ENCODE peak calls at places on chromosomes 5 and 9, in five cellular contexts. B is IMR-90, E is BE2C, Y is uterus, O is Panc1. C is an unnamed sample. For H3K9me3, the result is how much of the 10 kb centered on the place peaks cover.

GRCh38 chr5:147949711-147950573 is 43.6 kb upstream of the C5orf46 start:
- DNase-seq in B (peak), E (no peak), Y (no peak), O (peak), C (no peak)

GRCh38 chr5:103476776-103477175 is 85.8 kb downstream of the NUDT12 start:
- DNase-seq in B (no peak), E (no peak), Y (no peak), O (no peak), C (no peak)

GRCh38 chr5:163463063-163463435 is 2.6 kb downstream of the HMMR start:
- DNase-seq in B (no peak), E (no peak), Y (no peak), O (no peak), C (no peak)

GRCh38 chr5:158287643-158288228 is 428.8 kb upstream of the CLINT1 start:
- DNase-seq in B (peak), E (no peak), Y (peak), O (no peak), C (no peak)

GRCh38 chr9:80586786-80587185 is 1015.0 kb downstream of the TLE4 start:
- DNase-seq in B (no peak), E (no peak), Y (no peak), O (no peak), C (no peak)

GRCh38 chr5:32274548-32275420 is 38.0 kb downstream of the MTMR12 start:
- DNase-seq in B (peak), E (no peak), Y (peak), O (no peak), C (no peak)

GRCh38 chr9:18568969-18569368 is 95.0 kb downstream of the ADAMTSL1 start:
- DNase-seq in B (peak), E (no peak), Y (no peak), O (no peak), C (no peak)

GRCh38 chr9:80294955-80295354 is 723.2 kb downstream of the TLE4 start:
- DNase-seq in B (no peak), E (no peak), Y (no peak), O (no peak), C (no peak)

GRCh38 chr5:168782172-168782571 is 203.0 kb upstream of the PANK3 start:
- DNase-seq in B (no peak), E (no peak), Y (no peak), O (no peak), C (no peak)

GRCh38 chr9:101707708-101708107 is 30.7 kb downstream of the GRIN3A start:
- DNase-seq in B (no peak), E (no peak), Y (no peak), O (no peak), C (no peak)

GRCh38 chr5:617896-618295 is 5.8 kb downstream of the CEP72 start:
- DNase-seq in B (no peak), E (no peak), Y (no peak), O (no peak), C (no peak)

GRCh38 chr5:71825992-71826391 is 106.9 kb downstream of the CARTPT start:
- DNase-seq in B (no peak), E (no peak), Y (no peak), O (no peak), C (no peak)
- H3K9me3 ChIP-seq in B (under half), E (under half), Y (under half), O (under half), C (under half)

DNA sequence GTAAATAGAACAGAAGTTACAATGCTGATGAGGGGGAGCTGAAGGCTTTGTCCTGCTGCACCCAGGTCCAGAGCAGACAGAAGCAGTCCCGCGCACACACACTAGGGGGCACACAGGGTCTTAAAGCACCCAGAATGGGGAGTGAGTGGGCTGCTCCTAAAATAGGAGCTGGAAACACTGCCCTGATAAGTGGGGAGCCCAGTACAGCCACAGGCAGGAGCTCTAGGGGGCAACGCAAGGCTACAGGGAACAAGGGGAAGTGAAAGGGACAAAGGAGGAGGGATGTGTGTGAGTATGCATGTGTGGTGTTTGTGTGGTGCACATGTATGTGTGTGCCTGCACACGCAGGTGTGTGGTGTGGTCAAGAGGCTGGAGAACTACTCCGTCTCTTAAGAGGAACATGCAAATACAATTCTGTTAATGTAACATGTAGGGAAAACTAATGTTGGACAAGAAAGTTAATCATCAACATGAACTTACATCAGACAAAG is 191.5 kb downstream of the ROR2 start:
- DNase-seq in B (peak), E (peak), Y (no peak), O (no peak), C (no peak)
- TF ChIP-seq CTCF in B (peak), E (peak), Y (peak), O (peak), C (peak)

GRCh38 chr5:35050541-35051126 is 2.9 kb upstream of the AGXT2 start:
- DNase-seq in B (no peak), E (no peak), Y (no peak), O (no peak), C (no peak)
- H3K4me3 ChIP-seq in B (no peak), E (no peak), Y (no peak), O (no peak), C (no peak)

GRCh38 chr5:141319202-141319601 is 1.4 kb downstream of the TAF7 start:
- DNase-seq in B (no peak), E (no peak), Y (no peak), O (no peak), C (no peak)
- H3K9me3 ChIP-seq in B (under half), E (under half), Y (half or more), O (half or more), C (under half)

DNA sequence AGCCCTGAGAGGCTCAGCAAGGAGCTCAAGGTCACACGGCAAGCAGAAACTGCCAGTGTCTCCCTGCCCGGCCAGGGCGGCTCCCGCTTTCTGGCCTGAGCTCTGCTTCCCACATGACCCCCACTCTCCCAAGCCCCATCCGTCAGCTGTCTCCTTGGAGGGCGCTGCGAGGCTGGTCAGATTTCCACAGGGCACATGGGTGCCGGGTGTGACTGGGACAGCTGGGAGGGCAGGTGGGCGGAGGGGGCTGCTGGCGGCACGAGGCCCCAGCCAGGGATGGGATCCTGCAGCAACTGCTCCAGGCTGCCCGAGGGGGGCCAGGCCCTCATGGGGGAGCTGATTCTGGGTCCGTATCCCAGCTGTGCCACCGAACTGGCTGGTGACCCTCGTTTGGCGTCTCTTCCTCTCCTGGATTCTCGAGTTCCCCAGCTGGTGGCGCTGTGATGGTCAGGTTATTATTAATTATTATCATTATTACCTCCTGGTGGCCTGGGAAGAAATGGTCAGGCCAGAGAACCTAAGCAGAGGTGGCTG is 12.9 kb upstream of the WDR38 start:
- DNase-seq in B (no peak), E (no peak), Y (no peak), O (no peak), C (no peak)
- TF ChIP-seq CTCF in B (peak), E (peak), Y (no peak), O (peak), C (no peak)

GRCh38 chr5:178114325-178115135 is 1.2 kb downstream of the N4BP3 start:
- DNase-seq in B (no peak), E (no peak), Y (no peak), O (no peak), C (no peak)
- H3K4me3 ChIP-seq in B (no peak), E (no peak), Y (no peak), O (peak), C (peak)

GRCh38 chr5:111855356-111855755 is 98.4 kb upstream of the NREP start:
- DNase-seq in B (no peak), E (no peak), Y (no peak), O (no peak), C (no peak)
- H3K9me3 ChIP-seq in B (under half), E (under half), Y (under half), O (under half), C (under half)